ENCODE peak calls at places on chromosomes 7 and 10, in nine cellular contexts. K is cardiac muscle cell, V is GM12865, T is GM04504, W is COR-L47, C is LoVo, B is kidney tubule cell, F is hypothalamus, L is NCI-H1105 treated with DMSO at 0.1 percent for 48 hours. Q is an unnamed sample.

GRCh38 chr10:103514244-103514643 is 20.7 kb downstream of the NEURL1 start:
- DNase-seq in K (no peak), V (no peak), T (no peak), W (no peak), C (no peak), B (no peak), F (no peak), L (no peak), Q (no peak)

GRCh38 chr10:12503311-12503710 is 154.0 kb downstream of the CAMK1D start:
- DNase-seq in K (no peak), V (no peak), T (no peak), W (peak), C (no peak), B (no peak), F (no peak), L (peak), Q (no peak)

GRCh38 chr7:141158562-141158961 is 84.7 kb downstream of the TMEM178B start:
- DNase-seq in K (no peak), V (peak), T (peak), W (no peak), C (peak), B (peak), F (no peak), L (no peak), Q (peak)

GRCh38 chr7:37448637-37449331 is at the start of gene ELMO1:
- DNase-seq in K (peak), V (peak), T (peak), W (peak), C (no peak), B (peak), F (peak), L (peak), Q (peak)

GRCh38 chr10:47402681-47403301 is 18.7 kb upstream of the ZNF488 start:
- DNase-seq in K (peak), V (no peak), T (peak), W (no peak), C (peak), B (peak), F (no peak), L (no peak), Q (peak)

GRCh38 chr7:130961128-130961601 is 227.2 kb upstream of the KLF14 start:
- DNase-seq in K (no peak), V (peak), T (peak), W (no peak), C (peak), B (peak), F (no peak), L (no peak), Q (peak)

GRCh38 chr7:142945001-142945400 is 5.7 kb downstream of the LLCFC1 start:
- DNase-seq in K (no peak), V (no peak), T (no peak), W (no peak), C (no peak), B (no peak), F (no peak), L (no peak), Q (no peak)

GRCh38 chr7:2474813-2475677 is 1.2 kb downstream of the GRIFIN start:
- DNase-seq in K (no peak), V (no peak), T (no peak), W (no peak), C (no peak), B (no peak), F (no peak), L (no peak), Q (no peak)

GRCh38 chr10:30422296-30422695 is 11.7 kb upstream of the MAP3K8 start:
- DNase-seq in K (no peak), V (no peak), T (no peak), W (no peak), C (no peak), B (no peak), F (no peak), L (no peak), Q (no peak)

GRCh38 chr10:11108356-11108755 is 90.7 kb downstream of the CELF2 start:
- DNase-seq in K (no peak), V (no peak), T (no peak), W (no peak), C (no peak), B (no peak), F (no peak), L (no peak), Q (no peak)

GRCh38 chr10:106181491-106181890 is 983.0 kb downstream of the SORCS1 start:
- DNase-seq in K (no peak), V (no peak), T (peak), W (no peak), C (no peak), B (no peak), F (no peak), L (no peak), Q (peak)

GRCh38 chr10:56604624-56605023 is 243.6 kb upstream of the ZWINT start:
- DNase-seq in K (no peak), V (no peak), T (no peak), W (no peak), C (no peak), B (no peak), F (no peak), L (no peak), Q (no peak)

GRCh38 chr7:105210721-105211205 is 178.0 kb downstream of the SRPK2 start:
- DNase-seq in K (peak), V (peak), T (no peak), W (no peak), C (no peak), B (peak), F (no peak), L (no peak), Q (no peak)

GRCh38 chr7:105765846-105766245 is 110.6 kb downstream of the ATXN7L1 start:
- DNase-seq in K (no peak), V (no peak), T (no peak), W (no peak), C (no peak), B (no peak), F (no peak), L (no peak), Q (no peak)

GRCh38 chr7:41054960-41055700 is 647.8 kb downstream of the INHBA start:
- DNase-seq in K (no peak), V (no peak), T (no peak), W (no peak), C (no peak), B (no peak), F (no peak), L (no peak), Q (no peak)

GRCh38 chr10:105743343-105744056 is 1102.4 kb downstream of the SORCS3 start:
- DNase-seq in K (no peak), V (no peak), T (no peak), W (no peak), C (no peak), B (no peak), F (peak), L (no peak), Q (no peak)

GRCh38 chr7:122430710-122431109 is 126.2 kb upstream of the FEZF1 start:
- DNase-seq in K (no peak), V (no peak), T (no peak), W (peak), C (no peak), B (no peak), F (no peak), L (peak), Q (peak)

GRCh38 chr7:150341263-150342118 is at the start of gene RARRES2:
- DNase-seq in K (peak), V (no peak), T (no peak), W (no peak), C (no peak), B (no peak), F (no peak), L (no peak), Q (no peak)

GRCh38 chr7:39453743-39454355 is 112.4 kb upstream of the YAE1 start:
- DNase-seq in K (peak), V (peak), T (peak), W (peak), C (peak), B (peak), F (no peak), L (peak), Q (peak)

GRCh38 chr10:97520978-97521761 is 22.4 kb downstream of the UBTD1 start:
- DNase-seq in K (no peak), V (no peak), T (no peak), W (no peak), C (no peak), B (no peak), F (no peak), L (no peak), Q (no peak)

GRCh38 chr10:73413108-73413527 is 740 bp downstream of the ANXA7 start:
- DNase-seq in K (no peak), V (peak), T (no peak), W (peak), C (peak), B (peak), F (no peak), L (peak), Q (no peak)

GRCh38 chr10:5492929-5493576 is 6.3 kb downstream of the CALML5 start:
- DNase-seq in K (no peak), V (no peak), T (no peak), W (no peak), C (no peak), B (no peak), F (no peak), L (no peak), Q (no peak)

Q was measured in AG10803.